ENCODE peak calls at places on chromosomes 16 and 17, in six cellular contexts. F is uterus, I is GM23248, K is PC-3, M is Panc1, D is heart left ventricle. H is an unnamed sample.

GRCh38 chr17:73772107-73772705 is 128.0 kb upstream of the SDK2 start:
- DNase-seq in I (no peak), D (no peak), F (no peak), M (no peak), K (no peak), H (no peak)

GRCh38 chr17:60926466-60927183 is 249.0 kb downstream of the BCAS3 start:
- DNase-seq in D (no peak), F (no peak), K (peak; percentile 55), I (no peak), M (no peak), H (no peak)

GRCh38 chr16:1184156-1184868 is 31.4 kb downstream of the CACNA1H start:
- DNase-seq in M (no peak), I (no peak), F (peak; percentile 43), D (no peak), K (no peak), H (no peak)

GRCh38 chr16:47110939-47111338 is 32.8 kb downstream of the NETO2 start:
- DNase-seq in M (no peak), D (no peak), I (no peak), K (peak; percentile 18), F (no peak), H (no peak)

GRCh38 chr17:36493956-36494355 is 7.5 kb downstream of the ZNHIT3 start:
- DNase-seq in M (no peak), K (no peak), F (no peak), D (no peak), I (peak; percentile 39), H (no peak)

GRCh38 chr16:2675714-2676113 is 6.6 kb upstream of the KCTD5 start:
- DNase-seq in K (peak; percentile 50), I (no peak), D (peak; percentile 20), M (no peak), F (no peak), H (no peak)

GRCh38 chr16:19179890-19180490 is 11.9 kb downstream of the SYT17 start:
- DNase-seq in D (peak; percentile 50), F (peak; percentile 35), K (peak; percentile 71), I (peak; percentile 67), M (peak; percentile 39), H (no peak)

GRCh38 chr17:76354747-76355310 is 1.1 kb upstream of the PRPSAP1 start:
- DNase-seq in M (no peak), I (peak; percentile 31), F (no peak), K (peak; percentile 31), D (no peak), H (no peak)

GRCh38 chr16:1465567-1465915 is 9.3 kb downstream of the CLCN7 start:
- DNase-seq in D (no peak), F (no peak), M (no peak), I (no peak), K (no peak), H (no peak)

GRCh38 chr17:80036715-80037477 is 454 bp downstream of the CCDC40 start:
- DNase-seq in D (peak; percentile 47), I (peak; percentile 70), F (no peak), M (no peak), K (peak; percentile 30), H (no peak)

GRCh38 chr17:596763-597644 is 117.6 kb downstream of the VPS53 start:
- DNase-seq in M (no peak), D (no peak), K (peak; percentile 27), F (no peak), I (peak; percentile 95), H (peak; percentile 44)

GRCh38 chr16:88759245-88759975 is 25.6 kb downstream of the PIEZO1 start:
- DNase-seq in M (no peak), F (peak; percentile 65), K (no peak), I (no peak), D (no peak), H (no peak)

GRCh38 chr16:84758627-84759026 is 58.8 kb downstream of the USP10 start:
- DNase-seq in M (no peak), K (no peak), I (no peak), D (no peak), F (no peak), H (no peak)

GRCh38 chr16:15482068-15482747 is 47.8 kb downstream of the BMERB1 start:
- DNase-seq in K (peak; percentile 94), F (peak; percentile 49), M (peak; percentile 98), I (peak; percentile 98), D (peak; percentile 68), H (peak; percentile 93)

GRCh38 chr17:5585814-5586558 is 1.7 kb upstream of the NLRP1 start:
- DNase-seq in D (no peak), K (peak; percentile 80), M (no peak), I (no peak), F (no peak), H (peak; percentile 69)

GRCh38 chr17:80327518-80327917 is 66.9 kb downstream of the RNF213 start:
- DNase-seq in K (no peak), D (no peak), F (no peak), I (no peak), M (no peak), H (no peak)

GRCh38 chr16:10324210-10324609 is 61.7 kb upstream of the ATF7IP2 start:
- DNase-seq in F (no peak), M (no peak), D (no peak), K (no peak), I (no peak), H (no peak)

GRCh38 chr17:38428643-38429371 is 543 bp downstream of the ARHGAP23 start:
- DNase-seq in M (no peak), K (peak; percentile 31), I (peak; percentile 77), F (peak; percentile 69), D (peak; percentile 86), H (no peak)

GRCh38 chr16:48321307-48322036 is 63.7 kb downstream of the SIAH1 start:
- DNase-seq in M (no peak), K (no peak), F (no peak), D (no peak), I (peak; percentile 81), H (peak; percentile 18)

GRCh38 chr17:694239-694638 is 20.4 kb downstream of the VPS53 start:
- DNase-seq in K (peak; percentile 95), D (no peak), M (peak; percentile 91), I (peak; percentile 95), F (no peak), H (peak; percentile 74)

GRCh38 chr16:50183316-50183715 is 30.2 kb downstream of the TENT4B start:
- DNase-seq in D (no peak), K (no peak), M (no peak), F (no peak), I (peak; percentile 78), H (no peak)

GRCh38 chr17:37642706-37643105 is 540 bp downstream of the DDX52 start:
- DNase-seq in I (peak; percentile 72), F (no peak), M (no peak), K (peak; percentile 19), D (no peak), H (peak; percentile 20)

GRCh38 chr16:2799852-2800226 is 1.6 kb downstream of the PRSS41 start:
- DNase-seq in D (no peak), I (peak; percentile 30), K (peak; percentile 75), F (no peak), M (peak; percentile 60), H (peak; percentile 86)

DNA sequence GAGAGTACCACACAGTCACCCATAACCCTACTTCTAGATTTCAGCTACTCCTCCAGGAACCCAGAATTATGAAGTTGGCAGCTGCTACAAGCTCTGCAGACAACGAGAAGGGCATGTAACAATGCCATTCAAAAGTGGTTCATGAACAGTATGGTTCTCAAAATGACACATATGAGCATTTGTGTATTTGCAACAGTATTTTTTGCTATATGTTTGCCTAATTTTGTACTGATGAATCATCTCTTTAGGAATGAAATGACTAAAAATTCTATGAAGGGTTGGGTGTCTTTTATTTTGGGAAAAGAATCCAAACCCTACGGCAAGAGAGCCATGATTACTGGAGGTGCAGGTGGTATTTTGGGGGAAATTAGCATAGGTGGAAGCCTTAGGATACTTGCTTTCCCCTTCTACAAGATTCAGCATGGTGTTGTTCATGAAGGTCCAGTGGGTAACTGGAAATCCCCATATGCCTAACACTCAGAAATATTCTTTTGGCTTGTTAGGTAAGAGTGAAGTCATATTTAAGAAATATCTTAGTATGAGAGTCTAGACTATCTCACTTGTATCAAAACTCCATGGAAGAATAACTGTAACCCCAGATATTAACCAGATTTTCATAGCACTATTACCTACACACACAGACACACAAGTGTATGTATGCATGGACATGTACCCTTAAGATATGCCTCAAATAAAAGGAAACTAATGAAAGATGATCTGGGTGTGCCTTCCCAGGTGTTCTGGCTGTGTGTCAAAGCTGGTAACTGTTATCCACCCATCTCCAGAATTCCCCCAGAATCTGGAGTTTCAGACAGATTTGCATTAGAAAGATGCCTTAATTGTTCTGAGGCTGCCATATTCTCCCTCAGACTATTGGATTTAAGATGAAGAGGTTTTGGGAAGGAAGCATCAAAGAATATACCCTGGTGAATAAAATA is 688.2 kb upstream of the SOX9 start:
- DNase-seq in I (peak; percentile 50), K (peak; percentile 86), M (no peak), D (no peak), F (no peak), H (no peak)
- H3K27ac ChIP-seq in I (no peak overlapping the region), K (peak overlapping the region; percentile 82), M (no peak overlapping the region), D (no peak overlapping the region), F (no peak overlapping the region), H (peak overlapping the region; percentile 64)

DNA sequence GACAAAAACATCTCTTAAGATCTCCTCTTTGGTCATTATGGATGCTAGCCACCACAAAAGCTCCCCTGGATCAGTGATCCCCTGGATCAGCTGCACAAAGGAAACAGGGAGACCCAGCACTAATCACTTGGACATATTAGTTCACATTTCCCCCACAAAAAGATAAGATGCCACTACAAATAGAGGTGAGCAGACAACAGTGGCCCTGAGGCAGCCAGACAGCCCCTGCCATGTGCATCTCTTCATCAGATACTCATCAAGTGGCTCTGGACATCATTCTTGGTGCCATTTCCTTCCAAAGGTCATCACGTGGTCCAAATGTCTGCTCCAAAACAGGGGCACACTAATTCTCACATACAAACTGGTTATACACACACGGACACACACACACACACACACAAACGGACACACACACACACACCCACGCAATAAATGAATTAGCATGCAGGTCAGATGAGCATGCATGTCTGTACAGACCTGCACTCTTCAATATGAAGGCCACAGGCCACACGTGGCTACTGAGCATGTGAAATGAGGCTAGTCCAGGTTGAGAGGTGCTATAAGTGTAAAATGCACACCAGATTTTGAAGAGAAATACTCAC is 4.1 kb downstream of the USP36 start:
- DNase-seq in F (no peak), I (no peak), D (no peak), M (no peak), K (no peak), H (no peak)
- H3K27ac ChIP-seq in F (no peak overlapping the region), I (no peak overlapping the region), D (no peak overlapping the region), M (no peak overlapping the region), K (no peak overlapping the region), H (no peak overlapping the region)

GRCh38 chr16:68289202-68289601 is 21.5 kb downstream of the SLC7A6OS start:
- DNase-seq in M (no peak), D (no peak), K (no peak), I (no peak), F (no peak), H (no peak)
- H3K27ac ChIP-seq in M (no peak overlapping the region), D (peak overlapping the region; percentile 83), K (no peak overlapping the region), I (peak overlapping the region; percentile 87), F (peak overlapping the region; percentile 54), H (no peak overlapping the region)

DNA sequence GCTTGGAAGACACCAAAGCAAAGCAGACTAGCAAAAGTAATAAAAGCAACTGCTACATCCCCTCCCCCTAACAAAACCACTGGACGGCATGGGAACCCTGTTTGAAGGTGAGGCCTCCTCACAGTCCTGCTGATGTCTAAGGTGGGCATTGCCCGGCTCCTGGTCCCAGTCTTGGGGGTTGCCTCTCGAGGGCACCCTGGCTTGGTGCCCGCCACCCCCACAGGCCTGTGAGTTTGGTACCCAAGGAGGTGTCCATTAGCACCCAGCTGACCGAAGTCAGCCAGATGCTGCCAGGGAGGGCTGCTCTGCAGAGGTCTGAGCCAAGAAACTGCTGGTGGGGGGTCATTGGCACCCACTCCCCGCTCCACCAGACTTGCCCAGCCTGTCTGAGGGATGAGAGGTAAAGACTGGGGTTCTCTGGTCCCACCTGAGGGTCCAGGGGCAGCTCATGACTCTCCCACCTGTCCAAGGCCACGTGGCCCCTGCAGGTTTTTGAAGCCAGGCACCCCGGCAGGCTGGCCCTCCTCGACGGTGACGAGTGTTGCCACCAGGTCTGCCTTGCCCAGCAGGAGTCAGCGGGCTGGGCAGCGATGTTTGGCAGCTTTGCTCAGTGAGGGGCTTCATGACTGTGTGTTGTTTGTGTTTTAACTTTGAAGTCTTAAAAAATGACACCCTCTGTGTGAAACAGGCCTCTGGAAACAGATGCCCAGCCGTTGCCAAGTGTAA is 18.5 kb downstream of the LRRC75A start:
- DNase-seq in M (no peak), I (no peak), K (no peak), F (no peak), D (no peak), H (no peak)
- H3K27ac ChIP-seq in M (no peak overlapping the region), I (no peak overlapping the region), K (no peak overlapping the region), F (no peak overlapping the region), D (no peak overlapping the region), H (no peak overlapping the region)

H was measured in epithelial cell of prostate.